ENCODE peak calls at places on chromosomes 4 and X, in seven cellular contexts. C is adrenal gland, W is HCT116, A is Peyer's patch, E is colonic mucosa, X is cardiac muscle cell, Z is psoas muscle. I is an unnamed sample.

GRCh38 chrX:69136546-69137331 is 28.5 kb downstream of the PJA1 start:
- DNase-seq in C (no peak), Z (peak; percentile 44), X (peak; percentile 42), E (peak; percentile 26), A (no peak), W (no peak), I (no peak)

GRCh38 chrX:102950908-102951866 is 14.1 kb downstream of the RAB40AL start:
- DNase-seq in Z (peak; percentile 15), W (peak; percentile 23), E (peak; percentile 63), X (peak; percentile 53), C (peak; percentile 44), A (peak; percentile 66), I (no peak)

GRCh38 chr4:141425124-141425523 is 204.4 kb downstream of the ZNF330 start:
- DNase-seq in Z (no peak), X (no peak), W (peak; percentile 6), A (no peak), C (no peak), E (no peak), I (no peak)

GRCh38 chr4:10151182-10151581 is 34.6 kb upstream of the WDR1 start:
- DNase-seq in A (no peak), X (no peak), W (no peak), C (no peak), E (no peak), Z (no peak), I (no peak)

GRCh38 chrX:139826065-139827044 is 106.5 kb downstream of the ATP11C start:
- DNase-seq in C (peak; percentile 23), X (no peak), W (no peak), E (no peak), Z (no peak), A (no peak), I (no peak)

GRCh38 chr4:130178106-130178505 is 1082.2 kb downstream of the C4orf33 start:
- DNase-seq in C (no peak), E (no peak), X (no peak), Z (no peak), A (no peak), W (no peak), I (no peak)

GRCh38 chrX:51178352-51178751 is 154.3 kb upstream of the NUDT10 start:
- DNase-seq in Z (no peak), E (no peak), C (no peak), A (no peak), X (no peak), W (no peak), I (no peak)

GRCh38 chr4:184812651-184813181 is 13.1 kb downstream of the ACSL1 start:
- DNase-seq in Z (no peak), X (no peak), C (no peak), E (no peak), W (no peak), A (no peak), I (no peak)

GRCh38 chr4:8280158-8280875 is 10.8 kb downstream of the HTRA3 start:
- DNase-seq in A (no peak), X (no peak), Z (peak; percentile 12), C (no peak), E (no peak), W (no peak), I (no peak)

GRCh38 chrX:49179358-49179757 is 6.8 kb downstream of the PRICKLE3 start:
- DNase-seq in W (no peak), C (no peak), X (no peak), A (no peak), E (no peak), Z (no peak), I (no peak)

GRCh38 chr4:8702516-8703400 is 110.2 kb downstream of the CPZ start:
- DNase-seq in E (no peak), X (no peak), Z (no peak), C (no peak), A (peak; percentile 19), W (no peak), I (peak; percentile 54)

GRCh38 chrX:81537723-81538122 is 335.8 kb downstream of the SH3BGRL start:
- DNase-seq in W (no peak), X (no peak), E (no peak), A (no peak), C (no peak), Z (no peak), I (no peak)

GRCh38 chrX:150409964-150410363 is 46.8 kb downstream of the MAMLD1 start:
- DNase-seq in E (no peak), X (no peak), C (no peak), W (no peak), Z (no peak), A (no peak), I (no peak)

GRCh38 chr4:79065262-79065661 is 126.0 kb upstream of the PAQR3 start:
- DNase-seq in W (no peak), A (no peak), X (peak; percentile 19), C (no peak), Z (no peak), E (no peak), I (no peak)

GRCh38 chr4:139458543-139458942 is 4.6 kb downstream of the RAB33B start:
- DNase-seq in A (no peak), Z (no peak), W (no peak), C (no peak), E (no peak), X (no peak), I (no peak)

GRCh38 chrX:103378990-103379389 is 2.7 kb downstream of the BEX3 start:
- DNase-seq in W (no peak), X (no peak), E (no peak), A (no peak), Z (no peak), C (no peak), I (no peak)

DNA sequence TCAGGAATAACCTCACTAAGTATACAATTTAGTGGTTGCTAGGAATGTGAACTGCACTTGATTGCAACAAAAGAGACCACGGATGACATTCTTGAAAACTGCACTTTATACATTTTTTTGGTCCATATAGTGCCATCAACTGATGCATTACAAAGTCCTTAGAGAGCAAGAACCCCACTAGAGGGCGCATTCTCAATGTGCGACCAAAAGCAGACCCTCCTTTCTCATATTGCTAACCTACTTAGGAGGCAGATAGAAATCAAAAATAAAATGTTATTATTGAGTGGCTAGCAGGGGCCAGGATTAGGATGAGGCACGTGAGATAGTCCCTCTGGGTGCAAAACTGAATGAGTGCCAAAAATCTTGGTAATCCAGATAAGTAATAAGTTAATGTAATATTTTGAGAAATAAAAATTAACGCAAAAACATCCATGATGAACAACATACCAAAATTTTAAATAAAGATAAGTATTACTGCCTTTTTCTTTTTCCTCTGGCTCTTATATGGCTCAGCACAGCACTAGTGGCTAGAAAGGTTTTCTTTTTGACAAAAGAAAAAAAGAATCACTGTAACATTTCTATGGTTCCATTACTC is 99.0 kb upstream of the IQCM start:
- DNase-seq in A (no peak), C (peak; percentile 21), E (peak; percentile 76), X (peak; percentile 80), Z (no peak), W (peak; percentile 52), I (no peak)
- TF ChIP-seq CTCF in A (no peak), C (peak; percentile 13), E (peak; percentile 57), X (peak; percentile 90), Z (peak; percentile 32), W (peak; percentile 88), I (peak; percentile 19)

GRCh38 chr4:174928575-174929253 is 10.6 kb downstream of the ADAM29 start:
- DNase-seq in C (no peak), W (no peak), Z (no peak), X (no peak), A (no peak), E (no peak), I (no peak)
- H3K27ac ChIP-seq in C (no peak overlapping the region), W (no peak overlapping the region), Z (no peak overlapping the region), X (no peak overlapping the region), A (no peak overlapping the region), E (no peak overlapping the region), I (no peak overlapping the region)

GRCh38 chr4:123937612-123938011 is 541.0 kb downstream of the SPRY1 start:
- DNase-seq in Z (no peak), A (no peak), X (no peak), W (no peak), E (no peak), C (no peak), I (no peak)
- H3K4me3 ChIP-seq in Z (no peak overlapping the region), A (no peak overlapping the region), X (no peak overlapping the region), W (no peak overlapping the region), E (no peak overlapping the region), C (no peak overlapping the region), I (no peak overlapping the region)

GRCh38 chrX:386768-387575 is at the start of gene PPP2R3B:
- DNase-seq in X (peak; percentile 98), E (peak; percentile 97), W (peak; percentile 91), C (peak; percentile 99), A (peak; percentile 99), Z (peak; percentile 99), I (peak; percentile 98)
- TF ChIP-seq CTCF in X (no peak), E (no peak), W (no peak), C (no peak), A (no peak), Z (no peak), I (no peak)

DNA sequence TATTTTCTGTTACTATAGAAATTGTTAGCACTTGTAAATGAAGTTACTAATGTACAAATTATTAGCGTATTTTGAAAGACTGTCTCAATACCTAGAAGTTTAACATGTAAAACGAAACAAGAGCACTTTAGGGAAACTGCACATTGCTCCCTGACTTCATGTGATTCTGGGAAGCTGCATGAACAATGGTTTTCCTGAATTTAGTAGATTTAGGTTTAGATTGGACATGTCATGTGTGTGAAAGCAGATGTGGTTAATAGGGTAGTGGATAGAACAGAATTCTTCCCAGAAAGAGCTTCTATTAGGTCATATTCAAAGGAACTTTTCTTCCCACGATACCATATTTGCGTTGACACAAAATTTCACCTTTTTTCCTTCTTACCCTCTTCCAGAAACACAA is 14.9 kb upstream of the CXCL8 start:
- DNase-seq in A (no peak), X (no peak), Z (no peak), E (no peak), W (no peak), C (no peak), I (no peak)
- H3K27ac ChIP-seq in A (no peak overlapping the region), X (no peak overlapping the region), Z (no peak overlapping the region), E (no peak overlapping the region), W (no peak overlapping the region), C (no peak overlapping the region), I (no peak overlapping the region)

GRCh38 chr4:17810260-17811077 is at the start of the genes DCAF16 and NCAPG:
- DNase-seq in A (peak; percentile 100), W (peak; percentile 98), E (peak; percentile 100), Z (peak; percentile 99), C (peak; percentile 99), X (peak; percentile 100), I (peak; percentile 99)

GRCh38 chr4:17811078-17811603 is 362 bp downstream of the NCAPG start:
- DNase-seq in Z (peak; percentile 16), A (peak; percentile 52), X (no peak), C (no peak), E (peak; percentile 41), W (no peak), I (no peak)

GRCh38 chr4:17814140-17814539 is 3.4 kb downstream of the NCAPG start:
- DNase-seq in Z (no peak), A (no peak), X (no peak), C (peak; percentile 26), W (no peak), E (no peak), I (no peak)

GRCh38 chr4:17812125-17812524 is 1.3 kb downstream of the NCAPG start:
- DNase-seq in C (no peak), A (no peak), W (no peak), X (no peak), Z (no peak), E (no peak), I (no peak)

GRCh38 chr4:17812801-17813200 is 2.0 kb downstream of the NCAPG start:
- DNase-seq in Z (no peak), C (no peak), X (no peak), A (no peak), W (no peak), E (no peak), I (no peak)
- H3K4me3 ChIP-seq in Z (no peak overlapping the region), C (no peak overlapping the region), X (peak overlapping the region; percentile 84), A (no peak overlapping the region), W (no peak overlapping the region), E (no peak overlapping the region), I (no peak overlapping the region)